ENCODE peak calls at places on chromosome 7, in four cellular contexts. One of them, this sample, is unnamed.

GRCh38 chr7:42691030-42691639 is 220.7 kb downstream of the C7orf25 start:
- DNase-seq in pancreas: no peak
- DNase-seq in left ventricle myocardium superior: no peak
- DNase-seq in bronchial epithelial cell: peak
- DNase-seq in this sample: peak

GRCh38 chr7:82050134-82050533 is 280.3 kb upstream of the HGF start:
- DNase-seq in pancreas: no peak
- DNase-seq in left ventricle myocardium superior: no peak
- DNase-seq in bronchial epithelial cell: peak
- DNase-seq in this sample: no peak

GRCh38 chr7:128859232-128860157 is 3.2 kb upstream of the ATP6V1F start:
- DNase-seq in bronchial epithelial cell: no peak
- DNase-seq in left ventricle myocardium superior: peak
- DNase-seq in pancreas: no peak
- DNase-seq in this sample: no peak

GRCh38 chr7:89334785-89335184 is 539.2 kb upstream of the TEX47 start:
- DNase-seq in left ventricle myocardium superior: no peak
- DNase-seq in bronchial epithelial cell: no peak
- DNase-seq in pancreas: no peak
- DNase-seq in this sample: no peak

GRCh38 chr7:140261522-140261921 is 84.7 kb upstream of the KDM7A start:
- DNase-seq in left ventricle myocardium superior: no peak
- DNase-seq in pancreas: no peak
- DNase-seq in bronchial epithelial cell: no peak
- DNase-seq in this sample: no peak

GRCh38 chr7:100785878-100786277 is 41.4 kb downstream of the EPHB4 start:
- DNase-seq in pancreas: no peak
- DNase-seq in left ventricle myocardium superior: no peak
- DNase-seq in bronchial epithelial cell: no peak
- DNase-seq in this sample: no peak

GRCh38 chr7:4042402-4042801 is 639.7 kb upstream of the FOXK1 start:
- DNase-seq in pancreas: no peak
- DNase-seq in left ventricle myocardium superior: no peak
- DNase-seq in bronchial epithelial cell: no peak
- DNase-seq in this sample: no peak

GRCh38 chr7:44383566-44383965 is 58.2 kb upstream of the CAMK2B start:
- DNase-seq in left ventricle myocardium superior: no peak
- DNase-seq in bronchial epithelial cell: no peak
- DNase-seq in pancreas: no peak
- DNase-seq in this sample: no peak

GRCh38 chr7:139602143-139602722 is 78.7 kb downstream of the CLEC2L start:
- DNase-seq in left ventricle myocardium superior: no peak
- DNase-seq in bronchial epithelial cell: peak
- DNase-seq in pancreas: no peak
- DNase-seq in this sample: peak

GRCh38 chr7:100472854-100473499 is 6.0 kb downstream of the TSC22D4 start:
- DNase-seq in bronchial epithelial cell: peak
- DNase-seq in pancreas: no peak
- DNase-seq in left ventricle myocardium superior: peak
- DNase-seq in this sample: no peak

GRCh38 chr7:150383710-150384397 is 4.7 kb downstream of the ZNF775 start:
- DNase-seq in left ventricle myocardium superior: no peak
- DNase-seq in pancreas: no peak
- DNase-seq in bronchial epithelial cell: no peak
- DNase-seq in this sample: peak

GRCh38 chr7:37281368-37282092 is 167.1 kb downstream of the ELMO1 start:
- DNase-seq in left ventricle myocardium superior: no peak
- DNase-seq in pancreas: no peak
- DNase-seq in bronchial epithelial cell: no peak
- DNase-seq in this sample: peak

GRCh38 chr7:74671573-74671972 is 14.1 kb downstream of the GTF2I start:
- DNase-seq in bronchial epithelial cell: no peak
- DNase-seq in left ventricle myocardium superior: no peak
- DNase-seq in pancreas: no peak
- DNase-seq in this sample: no peak

This sample was measured in cerebellar cortex.